ENCODE peak calls at places on chromosomes 1 and 21, in five cellular contexts. D is naive thymus-derived CD4-positive, alpha-beta T cell; Q is endothelial cell; X is hepatic stellate cell; V is osteocyte. H is an unnamed sample.

GRCh38 chr1:220189750-220190347 is 82.4 kb downstream of the RAB3GAP2 start:
- DNase-seq in D (no peak), X (no peak), Q (no peak), V (no peak), H (no peak)

GRCh38 chr1:221712198-221712684 is 29.6 kb downstream of the DUSP10 start:
- DNase-seq in D (peak; percentile 65), Q (no peak), X (peak; percentile 41), V (no peak), H (no peak)

GRCh38 chr21:38567577-38568360 is 69.5 kb upstream of the ERG start:
- DNase-seq in X (no peak), D (no peak), Q (no peak), V (no peak), H (no peak)

GRCh38 chr1:44043176-44044070 is 12.2 kb upstream of the SLC6A9 start:
- DNase-seq in D (no peak), Q (no peak), X (no peak), V (no peak), H (no peak)

GRCh38 chr1:5161372-5161771 is 507.0 kb downstream of the AJAP1 start:
- DNase-seq in D (no peak), X (no peak), Q (no peak), V (no peak), H (no peak)

GRCh38 chr1:19792237-19793002 is 7.3 kb downstream of the TMCO4 start:
- DNase-seq in V (no peak), Q (no peak), D (no peak), X (no peak), H (no peak)

GRCh38 chr1:236848274-236848925 is 53.3 kb downstream of the MTR start:
- DNase-seq in V (no peak), Q (no peak), X (no peak), D (no peak), H (no peak)

GRCh38 chr1:184457500-184457899 is 70.7 kb downstream of the C1orf21 start:
- DNase-seq in X (peak; percentile 2), D (no peak), V (no peak), Q (no peak), H (no peak)

GRCh38 chr1:158996998-158997397 is 12.7 kb upstream of the IFI16 start:
- DNase-seq in Q (no peak), V (no peak), X (no peak), D (no peak), H (no peak)

GRCh38 chr1:86933562-86934377 is 19.3 kb downstream of the HS2ST1 start:
- DNase-seq in D (no peak), X (no peak), V (no peak), Q (no peak), H (no peak)

GRCh38 chr1:117093870-117094621 is 27.5 kb downstream of the TRIM45 start:
- DNase-seq in X (peak; percentile 23), D (peak; percentile 2), V (no peak), Q (peak; percentile 11), H (peak; percentile 31)

GRCh38 chr1:12275370-12275769 is 45.5 kb downstream of the VPS13D start:
- DNase-seq in D (no peak), X (peak; percentile 26), Q (peak; percentile 58), V (no peak), H (peak; percentile 68)

GRCh38 chr21:44920694-44921604 is at the start of gene ITGB2:
- DNase-seq in Q (no peak), X (no peak), V (no peak), D (no peak), H (peak; percentile 79)

GRCh38 chr1:47664356-47664755 is 226.5 kb downstream of the FOXD2 start:
- DNase-seq in X (no peak), Q (no peak), D (no peak), V (peak; percentile 78), H (no peak)

GRCh38 chr1:160032165-160032827 is 506 bp upstream of the PIGM start:
- DNase-seq in X (no peak), Q (peak; percentile 12), V (no peak), D (no peak), H (peak; percentile 20)

GRCh38 chr1:11920239-11920903 is 5.9 kb downstream of the KIAA2013 start:
- DNase-seq in X (no peak), V (no peak), D (no peak), Q (no peak), H (no peak)

GRCh38 chr1:44237721-44238457 is 24.6 kb downstream of the DMAP1 start:
- DNase-seq in Q (peak; percentile 76), V (no peak), X (peak; percentile 75), D (peak; percentile 27), H (peak; percentile 60)

GRCh38 chr1:25795227-25795626 is 4.8 kb upstream of the SELENON start:
- DNase-seq in V (no peak), X (no peak), D (no peak), Q (no peak), H (no peak)

GRCh38 chr1:30706528-30706927 is 16.9 kb downstream of the MATN1 start:
- DNase-seq in D (no peak), X (peak; percentile 46), Q (no peak), V (no peak), H (no peak)

GRCh38 chr1:1359316-1359667 is 937 bp upstream of the MXRA8 start:
- DNase-seq in X (peak; percentile 85), V (peak; percentile 95), Q (no peak), D (no peak), H (no peak)

GRCh38 chr1:92016720-92017316 is 13.0 kb upstream of the EPHX4 start:
- DNase-seq in Q (no peak), X (no peak), V (no peak), D (no peak), H (no peak)

GRCh38 chr1:178134061-178134460 is 40.2 kb downstream of the RASAL2 start:
- DNase-seq in D (no peak), X (peak; percentile 50), Q (no peak), V (no peak), H (no peak)

GRCh38 chr1:161676958-161677689 is 14.2 kb downstream of the FCGR2B start:
- DNase-seq in V (no peak), X (no peak), D (no peak), Q (no peak), H (no peak)

GRCh38 chr1:224880593-224881307 is 48.7 kb upstream of the DNAH14 start:
- DNase-seq in V (no peak), D (no peak), Q (peak; percentile 23), X (no peak), H (no peak)

GRCh38 chr1:18945401-18945849 is 11.1 kb downstream of the IFFO2 start:
- DNase-seq in V (no peak), X (no peak), D (no peak), Q (no peak), H (no peak)

GRCh38 chr1:89286549-89287181 is 14.0 kb upstream of the GBP5 start:
- DNase-seq in X (no peak), D (peak; percentile 25), V (no peak), Q (no peak), H (no peak)

GRCh38 chr1:186474208-186474607 is 13.3 kb upstream of the PDC start:
- DNase-seq in V (no peak), X (peak; percentile 13), D (no peak), Q (no peak), H (no peak)

GRCh38 chr1:103162360-103162759 is 54.0 kb upstream of the COL11A1 start:
- DNase-seq in X (no peak), Q (no peak), V (no peak), D (no peak), H (no peak)

GRCh38 chr1:161021168-161021958 is 411 bp upstream of the F11R start:
- DNase-seq in Q (peak; percentile 81), X (peak; percentile 71), D (peak; percentile 94), V (no peak), H (peak; percentile 86)

GRCh38 chr1:2529776-2530500 is at the start of gene HES5:
- DNase-seq in X (no peak), Q (no peak), V (no peak), D (no peak), H (no peak)

GRCh38 chr1:100767176-100767876 is 47.8 kb downstream of the VCAM1 start:
- DNase-seq in X (no peak), D (no peak), Q (no peak), V (no peak), H (no peak)

GRCh38 chr1:116850436-116850835 is 59.3 kb upstream of the PTGFRN start:
- DNase-seq in V (no peak), X (no peak), Q (no peak), D (no peak), H (no peak)

GRCh38 chr1:170166518-170167180 is 20.9 kb downstream of the NTMT2 start:
- DNase-seq in Q (no peak), X (no peak), D (no peak), V (no peak), H (no peak)

GRCh38 chr1:89125571-89126233 is at the start of gene GBP2:
- DNase-seq in Q (no peak), V (no peak), D (no peak), X (peak; percentile 72), H (peak; percentile 16)

GRCh38 chr1:168243200-168243599 is 17.4 kb downstream of the SFT2D2 start:
- DNase-seq in Q (no peak), D (no peak), X (no peak), V (no peak), H (no peak)